ENCODE peak calls at places on chromosomes 11 and 22, in nine cellular contexts. C, V, E, S, X, N, Y, G and F are unnamed samples. For H3K27me3 and H3K9me3, the result is how much of the 10 kb centered on the place peaks cover.

GRCh38 chr11:111455291-111456085 is 56.7 kb downstream of the BTG4 start:
- DNase-seq in S (peak), E (no peak), V (no peak), N (no peak), C (no peak), X (no peak), Y (no peak), G (no peak), F (no peak)

GRCh38 chr22:30375312-30375849 is 11.8 kb downstream of the RNF215 start:
- DNase-seq in Y (no peak), V (no peak), E (no peak), X (no peak), C (no peak), S (no peak), G (no peak), N (no peak), F (no peak)

GRCh38 chr11:114447892-114448291 is 8.6 kb downstream of the REXO2 start:
- DNase-seq in C (no peak), X (no peak), E (no peak), V (no peak), G (peak), Y (no peak), S (no peak), N (no peak), F (no peak)

GRCh38 chr11:132895340-132895739 is 637.0 kb downstream of the OPCML start:
- DNase-seq in C (no peak), S (no peak), G (peak), V (no peak), Y (no peak), E (no peak), N (no peak), X (no peak), F (no peak)

GRCh38 chr11:59551651-59552521 is 40.5 kb downstream of the OR4D9 start:
- DNase-seq in C (no peak), V (peak), Y (no peak), X (peak), E (no peak), G (peak), N (peak), S (no peak), F (peak)

GRCh38 chr11:94171693-94172440 is 43.2 kb downstream of the PANX1 start:
- DNase-seq in S (no peak), V (peak), E (peak), Y (no peak), N (peak), C (peak), X (peak), G (peak), F (peak)

GRCh38 chr22:30405731-30406130 is 8.9 kb downstream of the SEC14L2 start:
- DNase-seq in V (no peak), E (no peak), G (no peak), S (no peak), Y (no peak), N (no peak), C (no peak), X (no peak), F (no peak)

GRCh38 chr11:128399186-128399585 is 188.2 kb downstream of the ETS1 start:
- DNase-seq in E (no peak), V (peak), N (no peak), S (no peak), Y (no peak), G (peak), C (no peak), X (no peak), F (peak)

GRCh38 chr11:40716344-40717178 is 742.9 kb downstream of the LRRC4C start:
- DNase-seq in N (peak), G (no peak), S (no peak), E (no peak), Y (no peak), C (no peak), X (no peak), V (no peak), F (no peak)

GRCh38 chr11:38788591-38788990 is 2190.6 kb upstream of the RAG2 start:
- DNase-seq in X (no peak), S (no peak), E (no peak), C (no peak), V (no peak), Y (no peak), G (no peak), N (no peak), F (no peak)

GRCh38 chr11:127926721-127927120 is 660.6 kb downstream of the ETS1 start:
- DNase-seq in C (no peak), Y (no peak), G (no peak), S (no peak), N (no peak), X (no peak), E (no peak), V (no peak), F (no peak)

GRCh38 chr11:3074912-3075589 is 17.8 kb upstream of the CARS1 start:
- DNase-seq in G (no peak), Y (no peak), N (no peak), S (no peak), E (no peak), V (peak), C (no peak), X (peak), F (no peak)

GRCh38 chr11:123406441-123407123 is 23.5 kb upstream of the GRAMD1B start:
- DNase-seq in X (no peak), S (no peak), G (no peak), Y (no peak), V (no peak), C (no peak), N (no peak), E (no peak), F (no peak)

GRCh38 chr11:110928373-110928772 is 216.1 kb upstream of the ARHGAP20 start:
- DNase-seq in C (no peak), G (no peak), E (no peak), Y (no peak), X (no peak), V (no peak), S (no peak), N (no peak), F (no peak)

GRCh38 chr11:11577246-11577855 is 44.5 kb downstream of the GALNT18 start:
- DNase-seq in X (peak), V (peak), N (no peak), C (no peak), G (peak), Y (no peak), S (no peak), E (no peak), F (no peak)

GRCh38 chr11:66106786-66107599 is 36.9 kb downstream of the PACS1 start:
- DNase-seq in G (no peak), Y (no peak), X (no peak), S (no peak), V (peak), C (no peak), E (no peak), N (no peak), F (no peak)

GRCh38 chr11:77448269-77448668 is 25.6 kb downstream of the PAK1 start:
- DNase-seq in N (no peak), Y (no peak), S (no peak), G (no peak), C (no peak), V (no peak), X (no peak), E (no peak), F (no peak)

GRCh38 chr22:36999463-36999862 is 19.8 kb downstream of the TST start:
- DNase-seq in C (no peak), X (no peak), E (no peak), G (no peak), N (no peak), S (no peak), V (no peak), Y (no peak), F (no peak)
- H3K27me3 ChIP-seq in C (under half), X (under half), E (under half), G (under half), N (under half), S (under half), V (under half), Y (under half), F (under half)

GRCh38 chr11:14065692-14066091 is 103.2 kb downstream of the SPON1 start:
- DNase-seq in N (no peak), G (no peak), Y (no peak), X (no peak), V (no peak), S (no peak), C (no peak), E (no peak), F (no peak)

GRCh38 chr11:14067686-14068085 is 105.2 kb downstream of the SPON1 start:
- DNase-seq in V (no peak), S (no peak), Y (no peak), C (no peak), X (no peak), E (no peak), N (no peak), G (no peak), F (no peak)

GRCh38 chr11:14059491-14059890 is 97.0 kb downstream of the SPON1 start:
- DNase-seq in S (no peak), G (no peak), E (no peak), N (no peak), Y (no peak), C (no peak), V (peak), X (peak), F (no peak)

GRCh38 chr11:14070866-14071265 is 108.3 kb downstream of the SPON1 start:
- DNase-seq in C (no peak), S (no peak), V (no peak), G (no peak), N (no peak), E (no peak), X (no peak), Y (no peak), F (no peak)

DNA sequence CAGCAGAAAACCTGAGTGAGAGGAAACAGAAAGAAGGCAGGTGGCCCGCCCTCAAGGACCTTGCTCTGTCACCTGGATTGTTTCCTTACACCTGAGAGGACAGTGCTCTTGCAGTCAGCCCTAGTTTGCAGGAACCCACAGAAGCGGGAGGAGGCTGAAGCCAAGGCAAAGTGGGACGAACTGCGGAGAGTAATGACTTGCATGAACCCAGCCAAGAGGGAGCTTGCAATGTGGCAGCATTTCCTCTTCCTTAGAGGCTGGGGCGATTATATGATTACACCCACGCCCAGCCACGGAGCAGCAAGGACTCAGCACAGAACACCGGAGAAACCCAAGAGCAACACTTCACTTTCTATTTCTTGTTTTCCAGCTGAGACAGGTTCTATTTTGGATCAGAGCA is 102.6 kb downstream of the SPON1 start:
- DNase-seq in E (no peak), N (no peak), V (no peak), Y (no peak), X (no peak), C (no peak), G (no peak), S (no peak), F (no peak)
- H3K9me3 ChIP-seq in E (under half), N (under half), V (under half), Y (under half), X (under half), C (under half), G (under half), S (under half), F (under half)

GRCh38 chr11:1571760-1572199 is 291 bp downstream of the DUSP8 start:
- DNase-seq in G (no peak), E (no peak), C (no peak), N (no peak), V (no peak), S (no peak), X (no peak), Y (no peak), F (no peak)

GRCh38 chr11:1570531-1570895 is 1.6 kb downstream of the DUSP8 start:
- DNase-seq in V (no peak), E (no peak), X (no peak), S (no peak), Y (no peak), N (no peak), C (no peak), G (no peak), F (no peak)

GRCh38 chr11:1570001-1570453 is 2.0 kb downstream of the DUSP8 start:
- DNase-seq in Y (no peak), V (no peak), X (no peak), S (no peak), G (no peak), N (no peak), C (no peak), E (no peak), F (no peak)

GRCh38 chr11:1572200-1573076 is at the start of gene DUSP8:
- DNase-seq in X (peak), Y (peak), E (peak), V (peak), G (peak), N (peak), S (peak), C (peak), F (peak)

DNA sequence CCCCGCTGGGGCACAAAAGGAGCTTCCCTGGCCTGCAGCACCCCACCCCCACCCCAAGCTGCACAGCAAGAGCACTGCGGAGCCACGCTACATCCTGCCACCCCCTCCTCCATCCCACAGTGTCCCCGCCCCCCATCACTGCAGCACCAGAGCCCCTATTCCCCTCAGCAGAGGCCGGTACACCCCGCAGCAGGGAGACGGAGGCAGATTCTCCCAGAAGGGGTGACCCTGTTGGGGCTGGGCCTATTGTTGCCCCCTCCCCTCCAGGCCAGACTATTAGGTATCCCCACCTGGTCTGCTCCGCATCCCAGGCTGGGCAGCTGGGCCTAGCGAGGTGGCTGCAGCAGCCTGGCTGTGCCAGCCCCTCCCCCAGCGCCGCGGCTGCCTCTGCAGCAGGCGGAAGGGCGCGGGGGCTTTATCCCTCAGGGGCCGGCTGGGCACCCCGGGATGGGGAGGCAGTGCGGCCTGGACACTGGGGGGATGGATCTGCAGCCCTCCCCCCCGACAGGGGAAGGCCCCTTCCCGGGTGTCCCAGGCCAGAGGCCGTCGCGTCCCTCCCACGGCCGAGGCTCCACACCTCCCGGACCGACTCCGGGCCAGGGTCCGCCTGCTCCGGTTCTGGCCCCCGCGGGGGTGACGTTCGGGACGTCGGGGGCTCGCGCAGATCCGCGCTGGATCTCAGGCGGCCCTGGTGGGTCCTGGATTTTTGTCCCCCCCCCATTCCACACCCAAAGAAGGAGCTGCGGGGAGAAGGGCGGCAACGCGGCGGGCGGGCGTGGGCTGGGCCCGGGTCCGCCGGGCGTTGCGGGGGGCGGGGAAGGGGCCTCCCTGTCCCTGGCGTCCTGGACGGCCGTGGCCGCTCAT is 943 bp downstream of the DUSP8 start:
- DNase-seq in G (no peak), S (no peak), X (no peak), C (peak), E (peak), V (no peak), N (peak), Y (peak), F (no peak)
- H3K4me3 ChIP-seq in G (peak), S (peak), X (peak), C (peak), E (peak), V (peak), N (peak), Y (peak), F (peak)

GRCh38 chr11:20162824-20163777 is 2.8 kb upstream of the DBX1 start:
- DNase-seq in C (no peak), N (peak), X (no peak), Y (no peak), G (peak), V (no peak), S (no peak), E (no peak), F (peak)
- H3K27me3 ChIP-seq in C (half or more), N (half or more), X (under half), Y (half or more), G (half or more), V (half or more), S (half or more), E (half or more), F (under half)

GRCh38 chr11:134463716-134464115 is 51.7 kb upstream of the B3GAT1 start:
- DNase-seq in S (no peak), C (no peak), X (no peak), Y (no peak), V (no peak), E (no peak), G (no peak), N (no peak), F (no peak)
- H3K9me3 ChIP-seq in S (under half), C (under half), X (under half), Y (under half), V (under half), E (under half), G (half or more), N (under half), F (under half)

GRCh38 chr11:693887-694562 is 997 bp downstream of the DEAF1 start:
- DNase-seq in V (no peak), S (no peak), C (no peak), E (no peak), Y (no peak), X (no peak), G (no peak), N (no peak), F (no peak)
- H3K4me3 ChIP-seq in V (peak), S (peak), C (peak), E (peak), Y (peak), X (peak), G (peak), N (peak), F (peak)